ENCODE peak calls at places on chromosomes 11 and 22, in four cellular contexts. W, I, M and T are unnamed samples.

GRCh38 chr11:66339686-66340483 is 3.7 kb upstream of the RIN1 start:
- DNase-seq in W (no peak), I (no peak), M (no peak), T (no peak)

GRCh38 chr11:114316980-114317675 is 20.9 kb downstream of the NNMT start:
- DNase-seq in W (no peak), I (no peak), M (no peak), T (no peak)

GRCh38 chr11:70409437-70409836 is 11.1 kb downstream of the CTTN start:
- DNase-seq in W (no peak), I (no peak), M (no peak), T (no peak)

GRCh38 chr22:39895682-39896081 is 2.1 kb upstream of the ENTHD1 start:
- DNase-seq in W (no peak), I (no peak), M (no peak), T (no peak)

GRCh38 chr11:96307748-96308133 is 35.3 kb downstream of the MAML2 start:
- DNase-seq in W (peak), I (peak), M (no peak), T (no peak)

GRCh38 chr11:44319552-44320288 is 9.8 kb upstream of the ALX4 start:
- DNase-seq in W (no peak), I (no peak), M (peak), T (no peak)

GRCh38 chr11:110858556-110858921 is 146.3 kb upstream of the ARHGAP20 start:
- DNase-seq in W (no peak), I (no peak), M (no peak), T (no peak)

GRCh38 chr22:23720855-23721254 is 30.0 kb downstream of the RGL4 start:
- DNase-seq in W (no peak), I (no peak), M (no peak), T (no peak)

GRCh38 chr11:15497366-15497765 is 382.6 kb downstream of the INSC start:
- DNase-seq in W (no peak), I (no peak), M (no peak), T (no peak)

GRCh38 chr11:55607545-55607944 is at the start of gene OR4C11:
- DNase-seq in W (no peak), I (no peak), M (no peak), T (no peak)

GRCh38 chr11:67287355-67288197 is 1.5 kb upstream of the ANKRD13D start:
- DNase-seq in W (no peak), I (no peak), M (no peak), T (no peak)

GRCh38 chr11:126061707-126062678 is 673 bp downstream of the CDON start:
- DNase-seq in W (peak), I (peak), M (peak), T (no peak)

GRCh38 chr11:67345247-67345948 is 7.9 kb downstream of the POLD4 start:
- DNase-seq in W (no peak), I (peak), M (no peak), T (peak)

DNA sequence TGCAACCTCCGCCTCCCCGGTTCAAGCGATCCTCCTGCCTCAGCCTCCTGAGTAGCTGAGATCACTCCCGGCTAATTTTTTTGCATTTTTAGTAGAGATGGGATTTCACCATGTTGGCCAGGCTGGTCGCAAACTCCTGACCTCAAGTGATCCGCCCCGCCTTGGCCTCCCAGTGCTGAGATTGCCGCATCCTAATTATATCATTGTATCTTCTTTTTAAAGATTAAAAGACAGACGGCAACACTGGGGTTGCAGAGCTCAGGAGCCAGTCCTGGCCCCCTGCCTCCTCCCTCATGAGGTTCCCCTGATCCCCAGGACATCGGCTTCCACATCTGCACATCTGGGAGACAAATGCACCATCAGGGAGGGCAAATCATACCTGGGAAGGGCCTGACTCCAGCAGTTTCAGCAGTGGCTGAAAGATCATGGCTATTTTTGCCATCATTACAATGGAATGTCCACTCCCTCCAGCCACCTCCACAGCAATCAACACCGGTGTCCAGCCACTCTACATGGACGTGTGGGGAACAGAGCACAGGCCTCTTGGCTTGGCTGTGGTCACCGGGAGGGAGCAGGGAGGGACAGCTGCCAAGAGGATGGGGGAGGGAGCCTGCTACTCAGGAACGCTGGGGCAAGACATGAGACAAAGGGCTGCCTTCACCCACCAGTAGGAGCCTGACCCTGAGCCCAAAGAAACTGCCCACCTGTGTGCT is 9.2 kb upstream of the CELSR1 start:
- DNase-seq in W (peak), I (peak), M (no peak), T (no peak)
- TF ChIP-seq FOS in W (no peak), I (no peak), M (no peak), T (no peak)

DNA sequence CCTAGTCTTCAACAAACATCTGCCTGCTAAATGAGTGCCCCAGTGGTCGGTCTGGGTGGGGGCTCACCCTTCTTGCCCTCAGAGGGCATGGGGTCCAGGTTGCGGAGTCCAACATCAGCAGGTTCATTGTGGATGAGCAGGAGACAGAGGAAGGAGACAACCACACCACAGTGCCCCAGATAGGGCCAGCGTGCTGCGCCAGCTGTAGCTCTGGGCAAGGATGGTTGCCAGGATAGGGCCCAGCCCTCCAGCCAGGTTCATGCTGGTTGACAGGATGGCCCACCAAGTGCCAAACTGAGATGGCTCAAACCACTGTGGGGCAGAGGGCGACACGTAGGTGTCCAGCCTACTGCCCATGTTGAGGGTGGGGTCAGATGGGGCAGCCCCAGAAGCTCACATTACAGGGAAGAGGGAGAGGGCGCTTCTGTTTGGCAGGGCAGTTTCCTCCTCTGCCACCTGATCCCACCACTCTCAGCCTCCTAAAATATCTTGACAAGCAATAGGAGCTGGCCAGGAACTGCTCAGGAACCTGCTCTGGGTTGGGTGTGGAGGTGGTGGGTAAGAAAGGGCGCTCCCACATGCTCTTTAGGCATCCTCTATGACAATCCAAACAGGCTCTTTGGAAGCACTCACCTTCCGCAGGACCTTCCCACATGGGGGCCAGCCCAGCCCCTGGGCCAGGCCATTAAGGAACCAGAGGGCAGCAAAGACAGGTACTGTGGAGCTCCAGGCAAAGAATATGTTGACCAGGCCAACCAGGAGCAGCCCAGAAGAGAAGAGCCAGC is 2.9 kb downstream of the SLC37A4 start:
- DNase-seq in W (no peak), I (no peak), M (no peak), T (no peak)
- H3K4me3 ChIP-seq in W (no peak), I (no peak), M (no peak), T (no peak)

DNA sequence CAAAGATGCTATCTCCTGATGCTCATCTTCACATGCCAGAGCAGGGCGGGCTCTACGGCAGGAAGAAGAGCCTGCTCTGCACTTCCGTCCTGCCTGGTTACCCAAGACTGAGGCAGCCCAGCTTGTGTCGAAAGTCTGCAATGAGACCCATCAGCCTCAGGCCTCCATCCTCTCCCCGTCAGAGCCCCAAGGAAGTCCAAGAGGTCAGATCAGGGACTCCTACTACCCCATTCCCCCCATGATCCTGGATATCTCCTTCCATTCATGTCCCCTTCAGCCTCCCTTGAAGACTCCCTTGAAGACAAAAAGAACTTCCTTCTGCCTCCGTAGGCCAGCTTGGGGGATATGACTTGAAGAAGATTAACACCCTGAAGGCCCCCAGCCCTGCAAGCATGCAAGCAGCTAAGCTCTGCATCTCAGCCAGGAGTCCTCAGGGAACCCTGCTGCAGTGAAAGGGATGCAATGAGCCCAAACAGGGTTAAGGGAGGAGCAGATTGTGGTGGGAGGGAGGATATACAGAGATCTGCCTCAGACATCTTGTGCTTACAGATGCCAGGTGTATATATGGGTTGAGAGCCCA is 85.6 kb downstream of the TRIM29 start:
- DNase-seq in W (no peak), I (no peak), M (no peak), T (no peak)
- TF ChIP-seq FOS in W (no peak), I (no peak), M (no peak), T (no peak)

DNA sequence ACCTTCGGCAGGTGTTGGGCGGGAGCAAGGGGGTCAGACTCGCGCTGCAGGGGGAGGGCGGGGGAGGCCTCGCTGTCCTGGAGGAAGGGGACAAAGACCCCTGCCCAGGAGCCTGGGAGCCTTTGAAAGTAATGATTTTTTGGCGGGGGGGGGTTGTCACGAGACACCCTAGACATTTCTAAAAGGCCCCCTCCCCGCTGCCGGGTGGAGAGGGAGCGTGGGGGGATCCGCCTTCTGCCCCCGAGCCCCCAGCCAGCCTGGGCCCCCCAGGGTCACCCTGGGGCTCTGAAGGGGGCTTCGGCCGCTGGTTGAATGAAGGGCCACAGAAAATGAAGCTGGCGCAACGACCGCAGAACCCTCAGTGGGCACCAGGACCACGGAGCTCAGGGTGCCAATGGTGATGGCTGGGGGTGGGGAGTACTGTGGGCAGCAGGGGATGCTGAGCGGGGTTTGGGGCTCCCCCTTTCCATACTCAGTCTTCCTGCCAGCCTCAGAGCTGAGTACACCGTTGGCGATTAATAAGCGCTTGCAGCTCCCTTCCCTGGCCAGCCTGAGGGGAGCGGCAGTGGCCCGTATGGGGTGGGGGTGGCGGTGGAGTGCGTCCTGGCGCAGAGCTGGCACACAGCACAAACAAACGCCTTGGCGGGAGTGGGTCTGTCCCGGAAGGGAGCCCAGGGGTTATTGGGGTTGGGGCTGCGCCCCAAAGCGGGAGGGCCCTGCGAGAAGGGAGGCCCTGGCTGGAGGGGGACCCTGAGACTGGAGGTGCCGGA is 1.2 kb upstream of the DUSP8 start:
- DNase-seq in W (no peak), I (no peak), M (peak), T (no peak)
- H3K4me3 ChIP-seq in W (peak), I (peak), M (peak), T (no peak)

DNA sequence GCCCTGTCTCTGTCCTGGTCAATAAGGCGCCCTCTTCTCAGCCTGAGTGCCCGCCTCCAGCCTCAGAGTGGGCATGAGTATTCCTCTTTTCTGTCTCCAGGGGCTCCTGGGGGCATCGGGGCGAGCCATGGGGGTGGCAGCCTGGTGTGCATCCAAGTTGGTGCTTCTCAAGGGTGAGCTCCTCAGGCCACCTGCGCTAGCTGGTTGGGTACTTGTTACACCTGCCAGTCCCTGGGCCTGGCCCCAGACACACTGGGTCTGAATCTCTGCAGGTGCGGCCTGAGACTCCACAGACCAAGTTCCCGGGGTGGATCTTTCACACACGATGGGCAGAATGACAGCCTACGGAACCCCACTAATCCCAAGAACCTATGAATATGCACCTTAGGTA is 168.6 kb upstream of the B3GAT1 start:
- DNase-seq in W (no peak), I (no peak), M (no peak), T (no peak)
- TF ChIP-seq FOS in W (no peak), I (no peak), M (no peak), T (no peak)

GRCh38 chr11:64891215-64891848 is 12.9 kb upstream of the EHD1 start:
- DNase-seq in W (no peak), I (no peak), M (no peak), T (no peak)
- H3K4me3 ChIP-seq in W (no peak), I (no peak), M (no peak), T (no peak)